ENCODE peak calls at places on chromosomes 7 and 10, in four cellular contexts. Y, X, C and W are unnamed samples.

GRCh38 chr10:32938554-32939061 is 19.4 kb downstream of the ITGB1 start:
- DNase-seq in Y (no peak), X (no peak), C (no peak), W (peak; percentile 60)

GRCh38 chr7:2813350-2814185 is 30.5 kb downstream of the GNA12 start:
- DNase-seq in Y (no peak), C (no peak), X (no peak), W (no peak)

GRCh38 chr10:17793041-17793440 is 16.1 kb upstream of the MRC1 start:
- DNase-seq in X (no peak), C (no peak), Y (no peak), W (no peak)

GRCh38 chr10:72276013-72276387 is 2.3 kb downstream of the DDIT4 start:
- DNase-seq in C (no peak), Y (no peak), X (no peak), W (peak; percentile 69)

GRCh38 chr7:46369933-46370654 is 449.0 kb upstream of the IGFBP3 start:
- DNase-seq in X (no peak), C (no peak), Y (no peak), W (no peak)

GRCh38 chr7:38398725-38399321 is 125.4 kb upstream of the TARP start:
- DNase-seq in Y (peak; percentile 16), X (peak; percentile 29), C (peak; percentile 32), W (peak; percentile 40)

GRCh38 chr10:132541601-132542011 is 4.0 kb downstream of the INPP5A start:
- DNase-seq in C (no peak), X (no peak), Y (no peak), W (no peak)

GRCh38 chr7:105830405-105831218 is 45.8 kb downstream of the ATXN7L1 start:
- DNase-seq in Y (no peak), C (no peak), X (no peak), W (no peak)

GRCh38 chr7:1883031-1883761 is 213.1 kb downstream of the ELFN1 start:
- DNase-seq in X (no peak), C (no peak), Y (no peak), W (no peak)

GRCh38 chr10:133060881-133061280 is 26.8 kb upstream of the ADGRA1 start:
- DNase-seq in X (no peak), Y (no peak), C (no peak), W (no peak)